ENCODE peak calls at places on chromosomes 4 and X, in nine cellular contexts. One of them, this sample, is unnamed.

GRCh38 chr4:89111833-89112563 is 665 bp downstream of the TIGD2 start:
- DNase-seq in CD8-positive, alpha-beta T cell: no peak
- DNase-seq in IMR-90: peak
- DNase-seq in pancreas: no peak
- DNase-seq in tibial nerve: no peak
- DNase-seq in GM10248: no peak
- DNase-seq in stomach: no peak
- DNase-seq in psoas muscle: no peak
- DNase-seq in type B pancreatic cell: no peak
- DNase-seq in this sample: no peak

GRCh38 chr4:16294455-16294854 is 68.2 kb upstream of the TAPT1 start:
- DNase-seq in CD8-positive, alpha-beta T cell: no peak
- DNase-seq in IMR-90: peak
- DNase-seq in pancreas: no peak
- DNase-seq in tibial nerve: no peak
- DNase-seq in GM10248: no peak
- DNase-seq in stomach: no peak
- DNase-seq in psoas muscle: no peak
- DNase-seq in type B pancreatic cell: no peak
- DNase-seq in this sample: no peak

GRCh38 chr4:75995727-75996126 is 5.0 kb upstream of the SDAD1 start:
- DNase-seq in CD8-positive, alpha-beta T cell: no peak
- DNase-seq in IMR-90: peak
- DNase-seq in pancreas: no peak
- DNase-seq in tibial nerve: no peak
- DNase-seq in GM10248: peak
- DNase-seq in stomach: no peak
- DNase-seq in psoas muscle: no peak
- DNase-seq in type B pancreatic cell: no peak
- DNase-seq in this sample: no peak

GRCh38 chr4:75737398-75737797 is 13.0 kb downstream of the USO1 start:
- DNase-seq in CD8-positive, alpha-beta T cell: no peak
- DNase-seq in IMR-90: no peak
- DNase-seq in pancreas: no peak
- DNase-seq in tibial nerve: no peak
- DNase-seq in GM10248: no peak
- DNase-seq in stomach: no peak
- DNase-seq in psoas muscle: no peak
- DNase-seq in type B pancreatic cell: no peak
- DNase-seq in this sample: no peak

GRCh38 chrX:23799469-23800065 is 16.6 kb downstream of the SAT1 start:
- DNase-seq in CD8-positive, alpha-beta T cell: no peak
- DNase-seq in IMR-90: peak
- DNase-seq in pancreas: no peak
- DNase-seq in tibial nerve: no peak
- DNase-seq in GM10248: no peak
- DNase-seq in stomach: no peak
- DNase-seq in psoas muscle: no peak
- DNase-seq in type B pancreatic cell: no peak
- DNase-seq in this sample: no peak

GRCh38 chrX:115946059-115946458 is 224.5 kb upstream of the AGTR2 start:
- DNase-seq in CD8-positive, alpha-beta T cell: no peak
- DNase-seq in IMR-90: no peak
- DNase-seq in pancreas: no peak
- DNase-seq in tibial nerve: no peak
- DNase-seq in GM10248: no peak
- DNase-seq in stomach: no peak
- DNase-seq in psoas muscle: no peak
- DNase-seq in type B pancreatic cell: no peak
- DNase-seq in this sample: no peak

GRCh38 chrX:140762061-140762460 is 52.5 kb downstream of the LINC00632 start:
- DNase-seq in CD8-positive, alpha-beta T cell: no peak
- DNase-seq in IMR-90: peak
- DNase-seq in pancreas: peak
- DNase-seq in tibial nerve: peak
- DNase-seq in GM10248: peak
- DNase-seq in stomach: peak
- DNase-seq in psoas muscle: no peak
- DNase-seq in type B pancreatic cell: no peak
- DNase-seq in this sample: no peak

GRCh38 chrX:133908223-133908622 is 77.2 kb downstream of the GPC3 start:
- DNase-seq in CD8-positive, alpha-beta T cell: no peak
- DNase-seq in IMR-90: no peak
- DNase-seq in pancreas: no peak
- DNase-seq in tibial nerve: no peak
- DNase-seq in GM10248: no peak
- DNase-seq in stomach: no peak
- DNase-seq in psoas muscle: no peak
- DNase-seq in type B pancreatic cell: no peak
- DNase-seq in this sample: no peak

GRCh38 chr4:140176735-140177134 is 22.8 kb upstream of the MAML3 start:
- DNase-seq in CD8-positive, alpha-beta T cell: no peak
- DNase-seq in IMR-90: peak
- DNase-seq in pancreas: no peak
- DNase-seq in tibial nerve: no peak
- DNase-seq in GM10248: no peak
- DNase-seq in stomach: no peak
- DNase-seq in psoas muscle: no peak
- DNase-seq in type B pancreatic cell: no peak
- DNase-seq in this sample: no peak

GRCh38 chrX:130167040-130167439 is 1.4 kb upstream of the AIFM1 start:
- DNase-seq in CD8-positive, alpha-beta T cell: no peak
- DNase-seq in IMR-90: no peak
- DNase-seq in pancreas: no peak
- DNase-seq in tibial nerve: no peak
- DNase-seq in GM10248: no peak
- DNase-seq in stomach: no peak
- DNase-seq in psoas muscle: no peak
- DNase-seq in type B pancreatic cell: no peak
- DNase-seq in this sample: no peak

GRCh38 chr4:1767770-1768366 is 25.2 kb upstream of the FGFR3 start:
- DNase-seq in CD8-positive, alpha-beta T cell: no peak
- DNase-seq in IMR-90: peak
- DNase-seq in pancreas: no peak
- DNase-seq in tibial nerve: no peak
- DNase-seq in GM10248: peak
- DNase-seq in stomach: peak
- DNase-seq in psoas muscle: no peak
- DNase-seq in type B pancreatic cell: no peak
- DNase-seq in this sample: no peak

GRCh38 chrX:72735561-72735960 is 21.5 kb upstream of the PHKA1 start:
- DNase-seq in CD8-positive, alpha-beta T cell: no peak
- DNase-seq in IMR-90: peak
- DNase-seq in pancreas: no peak
- DNase-seq in tibial nerve: no peak
- DNase-seq in GM10248: no peak
- DNase-seq in stomach: no peak
- DNase-seq in psoas muscle: no peak
- DNase-seq in type B pancreatic cell: no peak
- DNase-seq in this sample: no peak

GRCh38 chr4:110032603-110033002 is 119.9 kb downstream of the EGF start:
- DNase-seq in CD8-positive, alpha-beta T cell: no peak
- DNase-seq in IMR-90: no peak
- DNase-seq in pancreas: peak
- DNase-seq in tibial nerve: peak
- DNase-seq in GM10248: no peak
- DNase-seq in stomach: no peak
- DNase-seq in psoas muscle: no peak
- DNase-seq in type B pancreatic cell: no peak
- DNase-seq in this sample: no peak

GRCh38 chr4:18100657-18101056 is 79.1 kb upstream of the LCORL start:
- DNase-seq in CD8-positive, alpha-beta T cell: no peak
- DNase-seq in IMR-90: no peak
- DNase-seq in pancreas: no peak
- DNase-seq in tibial nerve: no peak
- DNase-seq in GM10248: no peak
- DNase-seq in stomach: no peak
- DNase-seq in psoas muscle: no peak
- DNase-seq in type B pancreatic cell: no peak
- DNase-seq in this sample: no peak

GRCh38 chrX:38276089-38276488 is 51.2 kb downstream of the RPGR start:
- DNase-seq in CD8-positive, alpha-beta T cell: no peak
- DNase-seq in IMR-90: no peak
- DNase-seq in pancreas: no peak
- DNase-seq in tibial nerve: no peak
- DNase-seq in GM10248: no peak
- DNase-seq in stomach: no peak
- DNase-seq in psoas muscle: no peak
- DNase-seq in type B pancreatic cell: no peak
- DNase-seq in this sample: no peak

GRCh38 chrX:115584715-115585114 is 23.7 kb downstream of the PLS3 start:
- DNase-seq in CD8-positive, alpha-beta T cell: no peak
- DNase-seq in IMR-90: peak
- DNase-seq in pancreas: no peak
- DNase-seq in tibial nerve: no peak
- DNase-seq in GM10248: no peak
- DNase-seq in stomach: no peak
- DNase-seq in psoas muscle: no peak
- DNase-seq in type B pancreatic cell: no peak
- DNase-seq in this sample: no peak

GRCh38 chr4:38891051-38891738 is 23.6 kb downstream of the FAM114A1 start:
- DNase-seq in CD8-positive, alpha-beta T cell: no peak
- DNase-seq in IMR-90: no peak
- DNase-seq in pancreas: no peak
- DNase-seq in tibial nerve: no peak
- DNase-seq in GM10248: no peak
- DNase-seq in stomach: no peak
- DNase-seq in psoas muscle: no peak
- DNase-seq in type B pancreatic cell: no peak
- DNase-seq in this sample: no peak

GRCh38 chr4:166700592-166700991 is 533.7 kb downstream of the SPOCK3 start:
- DNase-seq in CD8-positive, alpha-beta T cell: no peak
- DNase-seq in IMR-90: no peak
- DNase-seq in pancreas: no peak
- DNase-seq in tibial nerve: no peak
- DNase-seq in GM10248: no peak
- DNase-seq in stomach: no peak
- DNase-seq in psoas muscle: no peak
- DNase-seq in type B pancreatic cell: no peak
- DNase-seq in this sample: no peak

GRCh38 chr4:143085224-143085623 is 99.5 kb upstream of the USP38 start:
- DNase-seq in CD8-positive, alpha-beta T cell: no peak
- DNase-seq in IMR-90: peak
- DNase-seq in pancreas: no peak
- DNase-seq in tibial nerve: no peak
- DNase-seq in GM10248: no peak
- DNase-seq in stomach: no peak
- DNase-seq in psoas muscle: no peak
- DNase-seq in type B pancreatic cell: no peak
- DNase-seq in this sample: no peak
- TF ChIP-seq CTCF in CD8-positive, alpha-beta T cell: no peak
- TF ChIP-seq CTCF in IMR-90: peak
- TF ChIP-seq CTCF in pancreas: no peak
- TF ChIP-seq CTCF in tibial nerve: peak
- TF ChIP-seq CTCF in GM10248: no peak
- TF ChIP-seq CTCF in stomach: no peak
- TF ChIP-seq CTCF in psoas muscle: peak
- TF ChIP-seq CTCF in type B pancreatic cell: peak
- TF ChIP-seq CTCF in this sample: no peak

GRCh38 chrX:132614297-132614696 is 125.5 kb upstream of the MBNL3 start:
- DNase-seq in CD8-positive, alpha-beta T cell: no peak
- DNase-seq in IMR-90: no peak
- DNase-seq in pancreas: no peak
- DNase-seq in tibial nerve: no peak
- DNase-seq in GM10248: no peak
- DNase-seq in stomach: no peak
- DNase-seq in psoas muscle: no peak
- DNase-seq in type B pancreatic cell: no peak
- DNase-seq in this sample: no peak
- TF ChIP-seq CTCF in CD8-positive, alpha-beta T cell: no peak
- TF ChIP-seq CTCF in IMR-90: peak
- TF ChIP-seq CTCF in pancreas: no peak
- TF ChIP-seq CTCF in tibial nerve: no peak
- TF ChIP-seq CTCF in GM10248: peak
- TF ChIP-seq CTCF in stomach: no peak
- TF ChIP-seq CTCF in psoas muscle: no peak
- TF ChIP-seq CTCF in type B pancreatic cell: peak
- TF ChIP-seq CTCF in this sample: no peak

GRCh38 chrX:30483996-30484395 is 93.6 kb downstream of the TASL start:
- DNase-seq in CD8-positive, alpha-beta T cell: no peak
- DNase-seq in IMR-90: no peak
- DNase-seq in pancreas: no peak
- DNase-seq in tibial nerve: no peak
- DNase-seq in GM10248: peak
- DNase-seq in stomach: no peak
- DNase-seq in psoas muscle: no peak
- DNase-seq in type B pancreatic cell: no peak
- DNase-seq in this sample: no peak

GRCh38 chrX:30489323-30489722 is 88.2 kb downstream of the TASL start:
- DNase-seq in CD8-positive, alpha-beta T cell: no peak
- DNase-seq in IMR-90: no peak
- DNase-seq in pancreas: no peak
- DNase-seq in tibial nerve: no peak
- DNase-seq in GM10248: no peak
- DNase-seq in stomach: no peak
- DNase-seq in psoas muscle: no peak
- DNase-seq in type B pancreatic cell: no peak
- DNase-seq in this sample: no peak

GRCh38 chrX:30493348-30493747 is 84.2 kb downstream of the TASL start:
- DNase-seq in CD8-positive, alpha-beta T cell: no peak
- DNase-seq in IMR-90: no peak
- DNase-seq in pancreas: no peak
- DNase-seq in tibial nerve: no peak
- DNase-seq in GM10248: no peak
- DNase-seq in stomach: no peak
- DNase-seq in psoas muscle: no peak
- DNase-seq in type B pancreatic cell: no peak
- DNase-seq in this sample: no peak

DNA sequence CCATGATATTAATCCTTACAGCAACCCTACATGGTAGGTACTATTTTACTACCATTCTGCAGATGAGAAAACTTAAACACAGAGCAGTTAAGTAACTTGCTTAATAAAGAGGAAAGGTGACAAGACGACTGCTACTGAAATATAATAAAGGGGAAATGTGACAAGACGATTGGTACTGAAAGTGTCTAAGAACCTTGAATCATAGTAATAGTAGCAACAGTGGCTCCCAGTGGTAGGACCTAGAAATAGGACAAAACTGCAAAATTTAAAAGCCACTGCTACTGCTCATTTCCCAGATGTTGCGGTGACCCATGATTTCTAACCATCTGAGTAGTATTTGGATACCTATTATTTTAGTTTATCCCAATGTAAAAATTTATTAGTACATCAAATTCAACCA is 89.5 kb downstream of the TASL start:
- DNase-seq in CD8-positive, alpha-beta T cell: no peak
- DNase-seq in IMR-90: peak
- DNase-seq in pancreas: no peak
- DNase-seq in tibial nerve: no peak
- DNase-seq in GM10248: peak
- DNase-seq in stomach: no peak
- DNase-seq in psoas muscle: no peak
- DNase-seq in type B pancreatic cell: no peak
- DNase-seq in this sample: no peak
- TF ChIP-seq CTCF in CD8-positive, alpha-beta T cell: no peak
- TF ChIP-seq CTCF in IMR-90: peak
- TF ChIP-seq CTCF in pancreas: no peak
- TF ChIP-seq CTCF in tibial nerve: no peak
- TF ChIP-seq CTCF in GM10248: no peak
- TF ChIP-seq CTCF in stomach: no peak
- TF ChIP-seq CTCF in psoas muscle: no peak
- TF ChIP-seq CTCF in type B pancreatic cell: peak
- TF ChIP-seq CTCF in this sample: no peak

GRCh38 chr4:46889410-46889809 is 19.6 kb downstream of the COX7B2 start:
- DNase-seq in CD8-positive, alpha-beta T cell: no peak
- DNase-seq in IMR-90: no peak
- DNase-seq in pancreas: no peak
- DNase-seq in tibial nerve: no peak
- DNase-seq in GM10248: no peak
- DNase-seq in stomach: no peak
- DNase-seq in psoas muscle: no peak
- DNase-seq in type B pancreatic cell: no peak
- DNase-seq in this sample: no peak

GRCh38 chr4:46886711-46887110 is 22.3 kb downstream of the COX7B2 start:
- DNase-seq in CD8-positive, alpha-beta T cell: no peak
- DNase-seq in IMR-90: peak
- DNase-seq in pancreas: no peak
- DNase-seq in tibial nerve: no peak
- DNase-seq in GM10248: no peak
- DNase-seq in stomach: no peak
- DNase-seq in psoas muscle: no peak
- DNase-seq in type B pancreatic cell: no peak
- DNase-seq in this sample: no peak
- TF ChIP-seq CTCF in CD8-positive, alpha-beta T cell: no peak
- TF ChIP-seq CTCF in IMR-90: peak
- TF ChIP-seq CTCF in pancreas: no peak
- TF ChIP-seq CTCF in tibial nerve: no peak
- TF ChIP-seq CTCF in GM10248: peak
- TF ChIP-seq CTCF in stomach: no peak
- TF ChIP-seq CTCF in psoas muscle: no peak
- TF ChIP-seq CTCF in type B pancreatic cell: peak
- TF ChIP-seq CTCF in this sample: no peak

This sample was measured in activated B cell treated with CpG ODN at 0.5 μM for 24 hours.